ENCODE peak calls at places on chromosomes 4 and X, in four cellular contexts. One of them, this sample, is unnamed.

GRCh38 chr4:109723110-109723509 is 6.8 kb downstream of the PLA2G12A start:
- DNase-seq in K562: no peak
- DNase-seq in suprapubic skin: no peak
- DNase-seq in HCT116: no peak
- DNase-seq in this sample: no peak

GRCh38 chr4:36269116-36269515 is 12.3 kb upstream of the DTHD1 start:
- DNase-seq in K562: no peak
- DNase-seq in suprapubic skin: no peak
- DNase-seq in HCT116: no peak
- DNase-seq in this sample: no peak

GRCh38 chr4:52292245-52292644 is 241.1 kb downstream of the SPATA18 start:
- DNase-seq in K562: no peak
- DNase-seq in suprapubic skin: no peak
- DNase-seq in HCT116: no peak
- DNase-seq in this sample: no peak

GRCh38 chr4:80507077-80507476 is 171.5 kb downstream of the CFAP299 start:
- DNase-seq in K562: no peak
- DNase-seq in suprapubic skin: no peak
- DNase-seq in HCT116: no peak
- DNase-seq in this sample: peak; percentile 69

GRCh38 chrX:13605611-13606010 is 36.2 kb downstream of the EGFL6 start:
- DNase-seq in K562: no peak
- DNase-seq in suprapubic skin: no peak
- DNase-seq in HCT116: no peak
- DNase-seq in this sample: no peak

GRCh38 chr4:92304636-92305035 is 870 bp downstream of the GRID2 start:
- DNase-seq in K562: no peak
- DNase-seq in suprapubic skin: no peak
- DNase-seq in HCT116: no peak
- DNase-seq in this sample: no peak

GRCh38 chr4:5619913-5620625 is 88.3 kb downstream of the EVC2 start:
- DNase-seq in K562: no peak
- DNase-seq in suprapubic skin: no peak
- DNase-seq in HCT116: no peak
- DNase-seq in this sample: no peak

GRCh38 chrX:128616933-128617332 is 564.7 kb upstream of the ACTRT1 start:
- DNase-seq in K562: no peak
- DNase-seq in suprapubic skin: no peak
- DNase-seq in HCT116: no peak
- DNase-seq in this sample: no peak

GRCh38 chr4:102477657-102478056 is 23.5 kb upstream of the NFKB1 start:
- DNase-seq in K562: no peak
- DNase-seq in suprapubic skin: no peak
- DNase-seq in HCT116: no peak
- DNase-seq in this sample: no peak

GRCh38 chr4:84967292-84967651 is 782 bp upstream of the WDFY3 start:
- DNase-seq in K562: no peak
- DNase-seq in suprapubic skin: no peak
- DNase-seq in HCT116: no peak
- DNase-seq in this sample: peak; percentile 56

GRCh38 chr4:84965558-84966381 is 720 bp downstream of the WDFY3 start:
- DNase-seq in K562: peak; percentile 59
- DNase-seq in suprapubic skin: peak; percentile 79
- DNase-seq in HCT116: no peak
- DNase-seq in this sample: peak; percentile 75

GRCh38 chr4:84968936-84969335 is 2.4 kb upstream of the WDFY3 start:
- DNase-seq in K562: no peak
- DNase-seq in suprapubic skin: no peak
- DNase-seq in HCT116: no peak
- DNase-seq in this sample: no peak

GRCh38 chr4:84964995-84965557 is 1.4 kb downstream of the WDFY3 start:
- DNase-seq in K562: no peak
- DNase-seq in suprapubic skin: no peak
- DNase-seq in HCT116: no peak
- DNase-seq in this sample: no peak

DNA sequence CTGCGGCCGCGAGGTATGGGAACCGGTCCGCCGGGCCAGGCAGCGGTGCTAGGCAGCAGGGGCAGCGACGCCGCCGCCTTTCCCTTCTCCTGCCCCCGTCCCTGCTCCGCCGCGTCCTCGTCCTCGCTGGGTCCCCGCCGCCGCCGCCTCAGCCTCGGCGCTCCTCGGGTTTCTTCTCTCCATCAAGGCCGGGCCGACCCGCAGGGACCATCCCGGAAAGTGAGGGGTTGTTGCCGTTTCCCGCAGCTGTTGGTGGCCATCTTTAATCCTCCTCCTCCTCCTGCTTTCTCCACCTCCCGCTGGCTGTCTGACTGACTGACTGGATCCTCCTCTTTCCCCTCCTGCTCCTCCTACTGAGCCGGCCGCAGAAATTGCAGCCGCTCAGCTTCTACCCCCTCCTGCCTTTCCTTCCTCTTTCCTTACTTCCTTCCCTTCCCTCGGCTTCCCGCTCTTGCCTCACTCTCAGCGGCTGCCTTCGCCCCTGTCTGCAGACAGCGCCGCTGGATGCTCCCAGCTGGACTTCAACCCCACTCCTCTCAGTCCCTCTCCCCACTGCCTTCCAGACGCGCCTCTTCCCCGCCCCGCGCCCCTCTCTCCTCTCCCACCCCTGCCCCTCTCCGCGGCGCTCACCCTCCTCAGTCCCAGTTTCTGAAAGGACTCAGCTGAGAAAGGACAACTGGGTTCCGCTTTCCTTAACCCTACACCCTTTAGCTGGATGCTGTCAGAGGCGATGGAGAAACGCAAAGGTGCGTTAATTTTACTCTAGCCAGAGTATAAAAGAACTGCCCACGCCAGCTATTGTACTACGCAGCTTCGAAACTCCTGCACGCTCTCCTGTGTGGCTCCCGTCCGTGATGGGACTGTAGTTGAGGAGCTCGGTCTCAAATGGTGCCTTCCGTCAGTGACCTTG is at the start of gene WDFY3:
- DNase-seq in K562: peak; percentile 58
- DNase-seq in suprapubic skin: peak; percentile 91
- DNase-seq in HCT116: peak; percentile 71
- DNase-seq in this sample: peak; percentile 78
- TF ChIP-seq POLR2A in K562: peak; percentile 64
- TF ChIP-seq POLR2A in suprapubic skin: peak; percentile 55
- TF ChIP-seq POLR2A in HCT116: peak; percentile 43
- TF ChIP-seq POLR2A in this sample: peak; percentile 43

DNA sequence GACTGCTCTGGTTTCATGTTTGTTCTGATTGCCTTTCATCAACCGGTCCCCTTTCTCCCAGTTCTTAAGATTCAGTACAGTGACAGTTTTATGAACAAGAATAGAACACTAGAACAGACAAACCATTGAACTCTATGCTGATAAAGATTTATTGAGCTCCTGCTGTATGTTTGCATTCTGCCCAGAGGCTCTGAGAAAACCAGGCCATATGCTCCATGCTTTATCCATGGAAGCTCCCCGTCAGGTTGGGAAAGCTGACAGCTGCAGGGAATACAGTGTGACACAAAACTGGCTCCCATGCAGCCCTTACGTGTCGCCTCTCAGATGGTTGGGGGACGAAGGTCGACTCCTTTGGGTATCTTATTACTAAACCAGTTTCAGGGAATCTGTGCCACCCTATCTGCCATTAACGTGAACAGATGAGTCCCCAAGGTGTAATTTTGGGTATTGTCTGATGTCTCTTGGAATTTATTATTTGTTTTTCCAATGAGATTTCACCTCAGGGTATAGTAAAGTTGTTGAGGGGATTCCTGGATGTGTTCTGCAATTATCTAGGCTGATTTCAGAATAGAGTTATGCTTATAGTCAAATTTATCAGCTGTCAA is 72.2 kb upstream of the MSANTD1 start:
- DNase-seq in K562: no peak
- DNase-seq in suprapubic skin: no peak
- DNase-seq in HCT116: no peak
- DNase-seq in this sample: no peak
- TF ChIP-seq POLR2A in K562: no peak
- TF ChIP-seq POLR2A in suprapubic skin: no peak
- TF ChIP-seq POLR2A in HCT116: no peak
- TF ChIP-seq POLR2A in this sample: no peak

GRCh38 chrX:49199906-49200771 is at the start of gene SYP:
- DNase-seq in K562: peak; percentile 97
- DNase-seq in suprapubic skin: peak; percentile 91
- DNase-seq in HCT116: peak; percentile 48
- DNase-seq in this sample: peak; percentile 94
- TF ChIP-seq POLR2A in K562: peak; percentile 88
- TF ChIP-seq POLR2A in suprapubic skin: peak; percentile 26
- TF ChIP-seq POLR2A in HCT116: peak; percentile 86
- TF ChIP-seq POLR2A in this sample: peak; percentile 81

DNA sequence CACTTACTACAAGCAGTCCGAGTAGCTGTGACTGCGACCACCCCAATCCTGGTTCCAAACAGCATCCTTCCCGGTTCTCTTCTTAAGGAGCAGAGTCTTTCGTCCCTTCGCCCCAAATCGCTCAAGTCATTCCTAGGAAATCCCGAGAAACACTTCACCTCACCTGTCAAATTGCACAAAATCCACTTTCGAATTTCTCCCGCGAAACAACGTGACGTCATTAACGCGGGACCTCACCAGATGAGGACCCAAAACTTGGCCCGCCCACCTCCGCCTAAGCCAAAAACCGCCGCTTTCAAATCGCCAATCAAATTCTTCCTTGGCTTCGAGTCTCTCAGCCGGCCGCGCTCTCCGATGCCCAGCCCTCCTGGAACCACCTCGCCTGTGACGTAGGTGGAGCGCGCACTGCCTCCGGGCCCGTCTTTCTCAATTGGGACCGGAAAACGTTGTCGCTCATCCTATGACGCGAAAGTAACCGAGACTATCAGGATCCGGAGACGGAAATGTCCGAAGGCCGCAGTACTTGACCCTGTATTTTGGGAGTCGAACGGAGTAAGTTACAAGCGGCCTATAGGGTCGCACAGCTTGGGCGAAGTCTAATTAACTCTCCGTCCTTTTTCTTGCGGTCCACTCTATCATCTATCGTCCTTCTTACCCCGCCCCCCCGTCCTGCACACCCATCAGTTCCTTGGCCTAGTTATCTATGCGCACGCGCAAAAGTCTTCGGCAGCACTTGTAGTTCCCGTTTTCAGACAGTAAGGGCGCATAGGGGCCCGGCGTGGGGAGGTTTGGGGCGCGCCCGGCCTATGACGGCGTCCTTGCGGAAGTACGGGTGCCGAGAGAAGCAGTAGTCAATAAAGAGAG is at the start of the genes LARP7 and ZGRF1:
- DNase-seq in K562: peak; percentile 89
- DNase-seq in suprapubic skin: peak; percentile 99
- DNase-seq in HCT116: peak; percentile 99
- DNase-seq in this sample: peak; percentile 100
- TF ChIP-seq POLR2A in K562: peak; percentile 82
- TF ChIP-seq POLR2A in suprapubic skin: peak; percentile 58
- TF ChIP-seq POLR2A in HCT116: peak; percentile 21
- TF ChIP-seq POLR2A in this sample: peak; percentile 77

GRCh38 chrX:134459683-134460004 is 321 bp upstream of the HPRT1 start:
- DNase-seq in K562: no peak
- DNase-seq in suprapubic skin: no peak
- DNase-seq in HCT116: no peak
- DNase-seq in this sample: no peak
- TF ChIP-seq POLR2A in K562: peak; percentile 58
- TF ChIP-seq POLR2A in suprapubic skin: no peak
- TF ChIP-seq POLR2A in HCT116: no peak
- TF ChIP-seq POLR2A in this sample: no peak

GRCh38 chr4:154602404-154603020 is 9.9 kb downstream of the FGG start:
- DNase-seq in K562: no peak
- DNase-seq in suprapubic skin: no peak
- DNase-seq in HCT116: no peak
- DNase-seq in this sample: no peak
- TF ChIP-seq POLR2A in K562: no peak
- TF ChIP-seq POLR2A in suprapubic skin: no peak
- TF ChIP-seq POLR2A in HCT116: no peak
- TF ChIP-seq POLR2A in this sample: no peak

GRCh38 chr4:182320092-182320491 is 76.9 kb downstream of the TENM3 start:
- DNase-seq in K562: no peak
- DNase-seq in suprapubic skin: no peak
- DNase-seq in HCT116: no peak
- DNase-seq in this sample: no peak
- TF ChIP-seq POLR2A in K562: no peak
- TF ChIP-seq POLR2A in suprapubic skin: no peak
- TF ChIP-seq POLR2A in HCT116: no peak
- TF ChIP-seq POLR2A in this sample: no peak

DNA sequence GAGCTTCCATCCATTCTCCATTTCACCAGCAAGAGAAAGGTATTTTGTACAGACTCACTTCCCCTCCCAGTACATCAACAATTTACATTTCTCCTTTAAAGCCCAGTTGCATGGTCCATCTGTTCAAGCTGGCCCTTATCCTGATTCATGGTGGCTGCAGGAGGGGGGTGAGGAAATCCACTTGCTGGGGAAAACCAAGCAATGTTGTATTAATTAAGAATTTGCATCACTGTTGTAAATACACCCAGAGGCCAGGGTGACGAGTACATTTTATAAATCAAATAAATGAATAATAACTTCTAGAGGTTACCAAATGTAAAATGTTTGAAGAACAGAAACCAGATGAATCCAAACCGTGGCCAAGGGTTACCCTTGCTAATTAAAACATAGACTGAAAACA is 395.9 kb upstream of the INTU start:
- DNase-seq in K562: no peak
- DNase-seq in suprapubic skin: no peak
- DNase-seq in HCT116: no peak
- DNase-seq in this sample: no peak
- TF ChIP-seq POLR2A in K562: no peak
- TF ChIP-seq POLR2A in suprapubic skin: no peak
- TF ChIP-seq POLR2A in HCT116: no peak
- TF ChIP-seq POLR2A in this sample: no peak

DNA sequence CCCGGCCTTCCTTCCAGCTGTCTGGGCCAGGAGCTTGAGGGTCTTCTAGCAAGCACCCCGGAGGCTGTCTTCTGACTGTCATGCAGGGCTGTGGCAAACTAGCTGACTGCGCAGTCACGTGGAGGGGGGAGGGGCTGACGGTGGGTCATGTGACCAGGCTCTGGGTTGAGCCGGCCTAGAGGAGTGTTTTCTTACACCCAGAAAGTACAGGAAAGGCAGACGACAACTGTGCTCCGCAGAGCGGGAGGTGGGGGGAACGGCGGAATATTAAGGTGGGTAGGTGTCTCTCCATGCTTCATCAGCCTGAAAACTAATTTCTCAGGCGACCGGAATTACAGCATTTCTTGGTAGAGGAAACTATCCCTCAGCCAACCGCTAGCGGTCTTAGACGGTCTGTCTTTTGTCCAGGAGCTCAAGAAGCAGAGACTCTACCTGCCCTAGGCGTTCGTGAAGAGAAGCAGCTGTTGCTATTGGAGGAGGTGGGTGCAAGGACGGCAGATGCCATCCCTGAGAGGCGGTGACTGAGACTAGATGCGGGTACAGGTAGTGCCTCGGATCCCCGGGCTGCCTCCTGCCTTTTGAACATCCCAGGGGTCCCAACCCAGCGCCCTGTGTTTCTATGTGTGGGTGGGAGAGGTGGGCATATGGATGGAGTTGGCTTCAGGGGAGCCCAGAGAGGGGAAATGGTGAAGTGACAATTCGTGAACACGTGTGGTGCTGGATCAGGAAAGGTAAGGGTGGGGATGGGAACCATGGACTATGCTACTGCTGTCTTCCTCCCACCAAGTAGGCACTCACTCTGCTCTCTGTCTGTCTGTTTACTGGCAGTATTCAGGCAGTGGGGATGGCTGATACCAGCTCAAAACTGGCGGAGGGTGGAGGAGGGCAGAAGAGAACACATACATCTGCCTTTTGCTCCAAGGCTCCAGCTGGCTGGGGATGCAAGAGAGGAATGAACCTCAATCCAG is 8.8 kb downstream of the GPRASP1 start:
- DNase-seq in K562: peak; percentile 68
- DNase-seq in suprapubic skin: peak; percentile 89
- DNase-seq in HCT116: no peak
- DNase-seq in this sample: peak; percentile 88
- TF ChIP-seq POLR2A in K562: peak; percentile 60
- TF ChIP-seq POLR2A in suprapubic skin: no peak
- TF ChIP-seq POLR2A in HCT116: no peak
- TF ChIP-seq POLR2A in this sample: peak; percentile 71

GRCh38 chr4:186030795-186031194 is 38.2 kb upstream of the TLR3 start:
- DNase-seq in K562: no peak
- DNase-seq in suprapubic skin: no peak
- DNase-seq in HCT116: no peak
- DNase-seq in this sample: no peak
- TF ChIP-seq POLR2A in K562: no peak
- TF ChIP-seq POLR2A in suprapubic skin: no peak
- TF ChIP-seq POLR2A in HCT116: no peak
- TF ChIP-seq POLR2A in this sample: no peak

This sample was measured in erythroblast.